ENCODE peak calls at places on chromosomes 13 and 19, in nine cellular contexts. T, G, U, J, R, H, Q, L and W are unnamed samples.
A peak's percentile ranks its signal among the peaks of the same experiment; 100 is the strongest.

GRCh38 chr19:4578552-4579248 is 19.2 kb upstream of the SEMA6B start:
- DNase-seq in T (no peak), G (no peak), U (no peak), J (no peak), R (no peak), H (no peak), Q (no peak), L (no peak), W (no peak)

GRCh38 chr13:113650275-113650674 is 7.7 kb downstream of the ATP4B start:
- DNase-seq in T (no peak), G (no peak), U (no peak), J (no peak), R (no peak), H (no peak), Q (peak; percentile 80), L (no peak), W (no peak)

GRCh38 chr13:98778749-98779148 is 26.3 kb upstream of the SLC15A1 start:
- DNase-seq in T (peak; percentile 15), G (peak; percentile 31), U (no peak), J (no peak), R (no peak), H (no peak), Q (no peak), L (no peak), W (no peak)

GRCh38 chr19:30873003-30873402 is 476.2 kb downstream of the TSHZ3 start:
- DNase-seq in T (no peak), G (no peak), U (no peak), J (no peak), R (no peak), H (no peak), Q (no peak), L (no peak), W (no peak)

GRCh38 chr19:39127812-39128510 is 2.4 kb downstream of the PAK4 start:
- DNase-seq in T (no peak), G (no peak), U (no peak), J (no peak), R (no peak), H (no peak), Q (no peak), L (no peak), W (no peak)

GRCh38 chr13:27018230-27018875 is 153.3 kb downstream of the USP12 start:
- DNase-seq in T (no peak), G (no peak), U (no peak), J (no peak), R (no peak), H (no peak), Q (no peak), L (no peak), W (no peak)

GRCh38 chr13:67150608-67151007 is 79.5 kb downstream of the PCDH9 start:
- DNase-seq in T (peak; percentile 27), G (no peak), U (no peak), J (no peak), R (no peak), H (no peak), Q (no peak), L (no peak), W (no peak)

GRCh38 chr13:73914119-73914518 is 220.1 kb downstream of the KLF12 start:
- DNase-seq in T (no peak), G (peak; percentile 54), U (no peak), J (no peak), R (no peak), H (no peak), Q (no peak), L (no peak), W (no peak)

GRCh38 chr19:12880551-12881171 is 588 bp downstream of the DNASE2 start:
- DNase-seq in T (no peak), G (peak; percentile 41), U (no peak), J (no peak), R (no peak), H (no peak), Q (peak; percentile 84), L (no peak), W (no peak)

GRCh38 chr13:30143671-30144400 is 163.5 kb downstream of the KATNAL1 start:
- DNase-seq in T (peak; percentile 67), G (peak; percentile 61), U (no peak), J (no peak), R (no peak), H (no peak), Q (no peak), L (no peak), W (no peak)

GRCh38 chr13:113658836-113659235 is 838 bp upstream of the ATP4B start:
- DNase-seq in T (no peak), G (no peak), U (no peak), J (no peak), R (no peak), H (no peak), Q (no peak), L (no peak), W (no peak)

GRCh38 chr19:5644051-5644450 is 21.2 kb downstream of the SAFB start:
- DNase-seq in T (no peak), G (no peak), U (no peak), J (no peak), R (no peak), H (no peak), Q (no peak), L (no peak), W (no peak)

GRCh38 chr13:50082426-50083283 is 67.4 kb downstream of the KCNRG start:
- DNase-seq in T (peak; percentile 92), G (peak; percentile 75), U (peak; percentile 72), J (no peak), R (peak; percentile 73), H (peak; percentile 38), Q (peak; percentile 58), L (peak; percentile 78), W (peak; percentile 76)

GRCh38 chr13:30363725-30364124 is 56.4 kb upstream of the KATNAL1 start:
- DNase-seq in T (no peak), G (no peak), U (no peak), J (no peak), R (no peak), H (no peak), Q (no peak), L (no peak), W (no peak)

GRCh38 chr19:39937094-39937493 is 2.7 kb upstream of the FCGBP start:
- DNase-seq in T (no peak), G (no peak), U (peak; percentile 22), J (no peak), R (peak; percentile 48), H (no peak), Q (no peak), L (peak; percentile 28), W (peak; percentile 45)

GRCh38 chr19:51602189-51602854 is 27.9 kb downstream of the SIGLEC5 start:
- DNase-seq in T (no peak), G (no peak), U (no peak), J (no peak), R (no peak), H (no peak), Q (no peak), L (no peak), W (no peak)